ENCODE peak calls at places on chromosome 13, in eight cellular contexts. One of them, this sample, is unnamed.

GRCh38 chr13:48251616-48252081 is 18.6 kb downstream of the ITM2B start:
- DNase-seq in GM23338: no peak
- DNase-seq in HCT116: no peak
- DNase-seq in prostate gland: no peak
- DNase-seq in H1: no peak
- DNase-seq in breast epithelium: no peak
- DNase-seq in GM12891: no peak
- DNase-seq in upper lobe of left lung: no peak
- DNase-seq in this sample: no peak

GRCh38 chr13:112722433-112723250 is 32.8 kb downstream of the ATP11A start:
- DNase-seq in GM23338: peak
- DNase-seq in HCT116: peak
- DNase-seq in prostate gland: no peak
- DNase-seq in H1: no peak
- DNase-seq in breast epithelium: no peak
- DNase-seq in GM12891: no peak
- DNase-seq in upper lobe of left lung: no peak
- DNase-seq in this sample: peak

GRCh38 chr13:26060366-26060765 is 8.6 kb upstream of the SHISA2 start:
- DNase-seq in GM23338: no peak
- DNase-seq in HCT116: no peak
- DNase-seq in prostate gland: no peak
- DNase-seq in H1: no peak
- DNase-seq in breast epithelium: no peak
- DNase-seq in GM12891: no peak
- DNase-seq in upper lobe of left lung: no peak
- DNase-seq in this sample: no peak

GRCh38 chr13:110258876-110259631 is 47.9 kb downstream of the COL4A1 start:
- DNase-seq in GM23338: no peak
- DNase-seq in HCT116: no peak
- DNase-seq in prostate gland: no peak
- DNase-seq in H1: no peak
- DNase-seq in breast epithelium: no peak
- DNase-seq in GM12891: no peak
- DNase-seq in upper lobe of left lung: peak
- DNase-seq in this sample: no peak

GRCh38 chr13:42174344-42175162 is 97.4 kb upstream of the AKAP11 start:
- DNase-seq in GM23338: peak
- DNase-seq in HCT116: no peak
- DNase-seq in prostate gland: no peak
- DNase-seq in H1: no peak
- DNase-seq in breast epithelium: no peak
- DNase-seq in GM12891: no peak
- DNase-seq in upper lobe of left lung: no peak
- DNase-seq in this sample: no peak

GRCh38 chr13:49116873-49117272 is 103.3 kb upstream of the MLNR start:
- DNase-seq in GM23338: no peak
- DNase-seq in HCT116: no peak
- DNase-seq in prostate gland: no peak
- DNase-seq in H1: no peak
- DNase-seq in breast epithelium: no peak
- DNase-seq in GM12891: no peak
- DNase-seq in upper lobe of left lung: no peak
- DNase-seq in this sample: no peak

GRCh38 chr13:63551731-63552130 is 2136.1 kb upstream of the PCDH20 start:
- DNase-seq in GM23338: no peak
- DNase-seq in HCT116: no peak
- DNase-seq in prostate gland: no peak
- DNase-seq in H1: no peak
- DNase-seq in breast epithelium: no peak
- DNase-seq in GM12891: no peak
- DNase-seq in upper lobe of left lung: no peak
- DNase-seq in this sample: no peak

GRCh38 chr13:111270126-111270525 is 50.3 kb upstream of the TEX29 start:
- DNase-seq in GM23338: no peak
- DNase-seq in HCT116: no peak
- DNase-seq in prostate gland: no peak
- DNase-seq in H1: no peak
- DNase-seq in breast epithelium: no peak
- DNase-seq in GM12891: no peak
- DNase-seq in upper lobe of left lung: no peak
- DNase-seq in this sample: no peak

GRCh38 chr13:20506676-20507075 is 19.0 kb downstream of the CRYL1 start:
- DNase-seq in GM23338: no peak
- DNase-seq in HCT116: no peak
- DNase-seq in prostate gland: no peak
- DNase-seq in H1: no peak
- DNase-seq in breast epithelium: no peak
- DNase-seq in GM12891: no peak
- DNase-seq in upper lobe of left lung: no peak
- DNase-seq in this sample: no peak

GRCh38 chr13:68940049-68940448 is 1167.6 kb upstream of the ATXN8OS start:
- DNase-seq in GM23338: peak
- DNase-seq in HCT116: no peak
- DNase-seq in prostate gland: no peak
- DNase-seq in H1: no peak
- DNase-seq in breast epithelium: no peak
- DNase-seq in GM12891: no peak
- DNase-seq in upper lobe of left lung: no peak
- DNase-seq in this sample: no peak

GRCh38 chr13:39111145-39111544 is 72.9 kb downstream of the NHLRC3 start:
- DNase-seq in GM23338: no peak
- DNase-seq in HCT116: no peak
- DNase-seq in prostate gland: no peak
- DNase-seq in H1: no peak
- DNase-seq in breast epithelium: no peak
- DNase-seq in GM12891: no peak
- DNase-seq in upper lobe of left lung: no peak
- DNase-seq in this sample: no peak

GRCh38 chr13:49060698-49061387 is 85.1 kb downstream of the FNDC3A start:
- DNase-seq in GM23338: no peak
- DNase-seq in HCT116: no peak
- DNase-seq in prostate gland: no peak
- DNase-seq in H1: no peak
- DNase-seq in breast epithelium: no peak
- DNase-seq in GM12891: no peak
- DNase-seq in upper lobe of left lung: no peak
- DNase-seq in this sample: no peak

GRCh38 chr13:113777311-113778260 is 18.6 kb downstream of the TMEM255B start:
- DNase-seq in GM23338: peak
- DNase-seq in HCT116: no peak
- DNase-seq in prostate gland: no peak
- DNase-seq in H1: peak
- DNase-seq in breast epithelium: no peak
- DNase-seq in GM12891: no peak
- DNase-seq in upper lobe of left lung: no peak
- DNase-seq in this sample: no peak

GRCh38 chr13:30789360-30789862 is 54.1 kb downstream of the ALOX5AP start:
- DNase-seq in GM23338: no peak
- DNase-seq in HCT116: no peak
- DNase-seq in prostate gland: no peak
- DNase-seq in H1: no peak
- DNase-seq in breast epithelium: no peak
- DNase-seq in GM12891: no peak
- DNase-seq in upper lobe of left lung: no peak
- DNase-seq in this sample: no peak

GRCh38 chr13:30791354-30791921 is 56.1 kb downstream of the ALOX5AP start:
- DNase-seq in GM23338: no peak
- DNase-seq in HCT116: no peak
- DNase-seq in prostate gland: no peak
- DNase-seq in H1: no peak
- DNase-seq in breast epithelium: no peak
- DNase-seq in GM12891: no peak
- DNase-seq in upper lobe of left lung: peak
- DNase-seq in this sample: no peak

GRCh38 chr13:30790592-30790991 is 55.2 kb downstream of the ALOX5AP start:
- DNase-seq in GM23338: no peak
- DNase-seq in HCT116: no peak
- DNase-seq in prostate gland: no peak
- DNase-seq in H1: no peak
- DNase-seq in breast epithelium: no peak
- DNase-seq in GM12891: no peak
- DNase-seq in upper lobe of left lung: no peak
- DNase-seq in this sample: no peak

GRCh38 chr13:30796132-30796832 is 60.9 kb downstream of the ALOX5AP start:
- DNase-seq in GM23338: no peak
- DNase-seq in HCT116: no peak
- DNase-seq in prostate gland: peak
- DNase-seq in H1: no peak
- DNase-seq in breast epithelium: peak
- DNase-seq in GM12891: no peak
- DNase-seq in upper lobe of left lung: no peak
- DNase-seq in this sample: no peak

DNA sequence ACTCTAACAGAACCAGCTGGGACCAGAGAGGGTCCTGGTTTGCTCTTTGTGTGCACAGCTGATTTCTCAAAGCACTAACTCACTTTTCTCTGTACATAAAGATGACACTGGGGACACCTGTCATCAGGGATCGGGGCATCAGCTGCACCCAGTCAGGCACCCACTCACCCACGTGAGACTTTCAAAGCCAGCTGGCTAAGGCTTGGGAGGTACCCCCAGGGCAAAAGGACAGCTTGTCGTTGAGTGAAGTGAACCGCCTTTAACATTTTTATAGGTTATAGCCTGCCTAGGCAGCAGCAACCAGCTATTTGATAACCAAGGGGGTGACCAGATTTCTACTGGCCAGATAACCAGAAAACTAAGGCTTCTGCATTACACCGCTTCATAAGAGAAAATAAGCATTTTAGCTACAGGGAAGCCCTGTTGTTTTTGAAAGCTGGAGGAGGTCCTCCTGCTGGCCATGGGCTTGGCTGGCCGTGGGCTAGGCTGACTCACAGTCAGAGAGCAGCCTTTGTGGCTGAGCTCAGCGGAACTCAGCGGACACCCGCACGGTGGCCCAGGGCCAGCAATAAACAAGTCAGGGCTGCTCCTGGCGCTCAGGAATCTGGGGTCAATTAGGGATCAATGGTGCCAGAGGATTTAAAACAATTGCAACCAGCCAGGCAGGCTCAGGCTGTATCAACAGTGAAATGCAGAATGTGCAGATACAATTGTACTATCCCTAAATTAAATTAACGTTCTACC is 57.1 kb downstream of the ALOX5AP start:
- DNase-seq in GM23338: peak
- DNase-seq in HCT116: peak
- DNase-seq in prostate gland: peak
- DNase-seq in H1: no peak
- DNase-seq in breast epithelium: peak
- DNase-seq in GM12891: no peak
- DNase-seq in upper lobe of left lung: peak
- DNase-seq in this sample: peak
- TF ChIP-seq POLR2AphosphoS5 in GM23338: no peak
- TF ChIP-seq POLR2AphosphoS5 in HCT116: no peak
- TF ChIP-seq POLR2AphosphoS5 in prostate gland: peak
- TF ChIP-seq POLR2AphosphoS5 in H1: no peak
- TF ChIP-seq POLR2AphosphoS5 in breast epithelium: peak
- TF ChIP-seq POLR2AphosphoS5 in GM12891: no peak
- TF ChIP-seq POLR2AphosphoS5 in upper lobe of left lung: no peak
- TF ChIP-seq POLR2AphosphoS5 in this sample: no peak

GRCh38 chr13:106919638-106920037 is 351.7 kb upstream of the ARGLU1 start:
- DNase-seq in GM23338: peak
- DNase-seq in HCT116: no peak
- DNase-seq in prostate gland: no peak
- DNase-seq in H1: no peak
- DNase-seq in breast epithelium: no peak
- DNase-seq in GM12891: no peak
- DNase-seq in upper lobe of left lung: peak
- DNase-seq in this sample: no peak
- TF ChIP-seq POLR2AphosphoS5 in GM23338: no peak
- TF ChIP-seq POLR2AphosphoS5 in HCT116: no peak
- TF ChIP-seq POLR2AphosphoS5 in prostate gland: no peak
- TF ChIP-seq POLR2AphosphoS5 in H1: no peak
- TF ChIP-seq POLR2AphosphoS5 in breast epithelium: no peak
- TF ChIP-seq POLR2AphosphoS5 in GM12891: no peak
- TF ChIP-seq POLR2AphosphoS5 in upper lobe of left lung: no peak
- TF ChIP-seq POLR2AphosphoS5 in this sample: no peak

GRCh38 chr13:65473199-65473598 is 1756.9 kb downstream of the PCDH9 start:
- DNase-seq in GM23338: no peak
- DNase-seq in HCT116: no peak
- DNase-seq in prostate gland: no peak
- DNase-seq in H1: no peak
- DNase-seq in breast epithelium: no peak
- DNase-seq in GM12891: no peak
- DNase-seq in upper lobe of left lung: no peak
- DNase-seq in this sample: no peak

GRCh38 chr13:65470781-65471180 is 1759.4 kb downstream of the PCDH9 start:
- DNase-seq in GM23338: no peak
- DNase-seq in HCT116: no peak
- DNase-seq in prostate gland: no peak
- DNase-seq in H1: no peak
- DNase-seq in breast epithelium: no peak
- DNase-seq in GM12891: no peak
- DNase-seq in upper lobe of left lung: no peak
- DNase-seq in this sample: no peak

GRCh38 chr13:65468628-65469027 is 1761.5 kb downstream of the PCDH9 start:
- DNase-seq in GM23338: no peak
- DNase-seq in HCT116: no peak
- DNase-seq in prostate gland: no peak
- DNase-seq in H1: no peak
- DNase-seq in breast epithelium: no peak
- DNase-seq in GM12891: no peak
- DNase-seq in upper lobe of left lung: no peak
- DNase-seq in this sample: no peak

GRCh38 chr13:65472336-65472735 is 1757.8 kb downstream of the PCDH9 start:
- DNase-seq in GM23338: no peak
- DNase-seq in HCT116: no peak
- DNase-seq in prostate gland: no peak
- DNase-seq in H1: no peak
- DNase-seq in breast epithelium: no peak
- DNase-seq in GM12891: no peak
- DNase-seq in upper lobe of left lung: no peak
- DNase-seq in this sample: no peak
- TF ChIP-seq POLR2AphosphoS5 in GM23338: no peak
- TF ChIP-seq POLR2AphosphoS5 in HCT116: no peak
- TF ChIP-seq POLR2AphosphoS5 in prostate gland: no peak
- TF ChIP-seq POLR2AphosphoS5 in H1: no peak
- TF ChIP-seq POLR2AphosphoS5 in breast epithelium: no peak
- TF ChIP-seq POLR2AphosphoS5 in GM12891: no peak
- TF ChIP-seq POLR2AphosphoS5 in upper lobe of left lung: no peak
- TF ChIP-seq POLR2AphosphoS5 in this sample: no peak

DNA sequence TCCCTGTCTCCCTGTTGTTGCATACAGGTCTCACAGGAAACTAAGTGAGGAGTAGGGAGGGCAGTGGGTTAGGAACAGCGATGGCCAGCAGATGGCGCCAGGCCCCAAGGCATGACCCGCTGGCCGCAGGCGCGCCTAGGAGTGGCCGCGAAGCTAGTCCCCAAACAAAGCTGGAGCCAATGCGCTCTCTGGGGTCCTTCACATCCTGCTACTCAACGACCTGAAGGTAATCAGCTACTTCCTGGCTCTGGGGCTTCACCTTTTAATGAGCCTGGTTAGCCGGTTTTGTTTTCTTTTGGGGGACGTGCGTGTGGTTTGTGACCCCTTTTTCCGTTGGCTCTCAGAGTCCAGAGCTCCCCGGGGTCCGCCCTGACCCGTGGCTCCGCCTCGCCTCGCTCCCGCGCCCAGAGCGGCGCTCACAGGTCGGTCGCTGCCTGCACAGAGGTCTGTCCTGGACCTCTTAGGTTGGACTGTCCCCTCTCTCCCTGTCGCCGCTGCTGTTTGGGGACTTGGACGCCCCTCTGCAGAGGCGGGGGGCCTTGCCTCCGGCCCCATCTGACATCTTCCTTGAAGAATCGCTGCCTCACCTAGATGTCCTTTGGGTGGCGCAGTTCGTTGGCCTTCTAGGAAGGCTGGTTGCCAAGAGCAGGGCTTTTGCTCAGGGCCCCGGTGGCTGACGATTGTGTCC is 62.2 kb upstream of the GTF3A start:
- DNase-seq in GM23338: peak
- DNase-seq in HCT116: peak
- DNase-seq in prostate gland: peak
- DNase-seq in H1: peak
- DNase-seq in breast epithelium: peak
- DNase-seq in GM12891: peak
- DNase-seq in upper lobe of left lung: peak
- DNase-seq in this sample: peak
- TF ChIP-seq POLR2AphosphoS5 in GM23338: peak
- TF ChIP-seq POLR2AphosphoS5 in HCT116: no peak
- TF ChIP-seq POLR2AphosphoS5 in prostate gland: peak
- TF ChIP-seq POLR2AphosphoS5 in H1: peak
- TF ChIP-seq POLR2AphosphoS5 in breast epithelium: peak
- TF ChIP-seq POLR2AphosphoS5 in GM12891: no peak
- TF ChIP-seq POLR2AphosphoS5 in upper lobe of left lung: no peak
- TF ChIP-seq POLR2AphosphoS5 in this sample: no peak

This sample was measured in stomach.